ENCODE peak calls at places on chromosomes 11 and 22, in five cellular contexts. One of them, this sample, is unnamed. For H3K4me1 and H3K27me3, the result is how much of the 10 kb centered on the place peaks cover.

GRCh38 chr11:926341-926916 is 759 bp downstream of the AP2A2 start:
- DNase-seq in fibroblast of lung: peak
- DNase-seq in neural progenitor cell: peak
- DNase-seq in breast epithelium: no peak
- DNase-seq in endodermal cell: peak
- DNase-seq in this sample: no peak

GRCh38 chr22:25071720-25072119 is 119.2 kb downstream of the KIAA1671 start:
- DNase-seq in endodermal cell: no peak
- DNase-seq in breast epithelium: no peak
- DNase-seq in neural progenitor cell: no peak
- DNase-seq in fibroblast of lung: no peak
- DNase-seq in this sample: no peak

GRCh38 chr22:36471341-36471821 is 10.1 kb downstream of the TXN2 start:
- DNase-seq in endodermal cell: no peak
- DNase-seq in neural progenitor cell: no peak
- DNase-seq in breast epithelium: no peak
- DNase-seq in fibroblast of lung: peak
- DNase-seq in this sample: no peak

GRCh38 chr22:50016308-50016987 is 3.9 kb upstream of the IL17REL start:
- DNase-seq in breast epithelium: no peak
- DNase-seq in fibroblast of lung: no peak
- DNase-seq in endodermal cell: no peak
- DNase-seq in neural progenitor cell: peak
- DNase-seq in this sample: no peak

GRCh38 chr11:68690671-68691401 is 6.5 kb downstream of the GAL start:
- DNase-seq in endodermal cell: peak
- DNase-seq in fibroblast of lung: no peak
- DNase-seq in breast epithelium: no peak
- DNase-seq in neural progenitor cell: no peak
- DNase-seq in this sample: no peak

GRCh38 chr11:1654388-1655167 is 25.0 kb downstream of the KRTAP5-5 start:
- DNase-seq in endodermal cell: no peak
- DNase-seq in breast epithelium: no peak
- DNase-seq in fibroblast of lung: no peak
- DNase-seq in neural progenitor cell: no peak
- DNase-seq in this sample: no peak

GRCh38 chr22:44214764-44215163 is 34.0 kb downstream of the PARVG start:
- DNase-seq in neural progenitor cell: no peak
- DNase-seq in breast epithelium: no peak
- DNase-seq in endodermal cell: peak
- DNase-seq in fibroblast of lung: no peak
- DNase-seq in this sample: no peak

GRCh38 chr22:20028855-20029549 is 8.1 kb downstream of the TANGO2 start:
- DNase-seq in endodermal cell: no peak
- DNase-seq in fibroblast of lung: no peak
- DNase-seq in breast epithelium: no peak
- DNase-seq in neural progenitor cell: no peak
- DNase-seq in this sample: no peak

GRCh38 chr11:279040-279965 is 1.1 kb downstream of the NLRP6 start:
- DNase-seq in neural progenitor cell: no peak
- DNase-seq in endodermal cell: peak
- DNase-seq in breast epithelium: no peak
- DNase-seq in fibroblast of lung: no peak
- DNase-seq in this sample: no peak

GRCh38 chr11:109752212-109752825 is 330.3 kb downstream of the C11orf87 start:
- DNase-seq in breast epithelium: no peak
- DNase-seq in fibroblast of lung: peak
- DNase-seq in neural progenitor cell: no peak
- DNase-seq in endodermal cell: no peak
- DNase-seq in this sample: no peak

GRCh38 chr11:17294033-17294432 is 17.5 kb downstream of the NUCB2 start:
- DNase-seq in fibroblast of lung: no peak
- DNase-seq in breast epithelium: no peak
- DNase-seq in endodermal cell: no peak
- DNase-seq in neural progenitor cell: no peak
- DNase-seq in this sample: no peak

GRCh38 chr11:92204731-92205130 is 19.9 kb upstream of the FAT3 start:
- DNase-seq in fibroblast of lung: peak
- DNase-seq in breast epithelium: no peak
- DNase-seq in endodermal cell: no peak
- DNase-seq in neural progenitor cell: no peak
- DNase-seq in this sample: no peak

GRCh38 chr11:19725379-19726079 is 12.9 kb downstream of the NAV2 start:
- DNase-seq in neural progenitor cell: no peak
- DNase-seq in breast epithelium: peak
- DNase-seq in fibroblast of lung: peak
- DNase-seq in endodermal cell: no peak
- DNase-seq in this sample: no peak

GRCh38 chr11:47192111-47192510 is 5.9 kb upstream of the PACSIN3 start:
- DNase-seq in neural progenitor cell: no peak
- DNase-seq in breast epithelium: no peak
- DNase-seq in endodermal cell: no peak
- DNase-seq in fibroblast of lung: no peak
- DNase-seq in this sample: no peak

GRCh38 chr22:17962168-17962567 is 62.2 kb downstream of the MICAL3 start:
- DNase-seq in breast epithelium: no peak
- DNase-seq in endodermal cell: peak
- DNase-seq in neural progenitor cell: no peak
- DNase-seq in fibroblast of lung: no peak
- DNase-seq in this sample: no peak

GRCh38 chr22:17965538-17966402 is 58.6 kb downstream of the MICAL3 start:
- DNase-seq in fibroblast of lung: no peak
- DNase-seq in endodermal cell: no peak
- DNase-seq in breast epithelium: no peak
- DNase-seq in neural progenitor cell: no peak
- DNase-seq in this sample: no peak

GRCh38 chr22:17963015-17963414 is 61.3 kb downstream of the MICAL3 start:
- DNase-seq in endodermal cell: no peak
- DNase-seq in breast epithelium: no peak
- DNase-seq in neural progenitor cell: no peak
- DNase-seq in fibroblast of lung: no peak
- DNase-seq in this sample: no peak

GRCh38 chr22:17964647-17965046 is 59.7 kb downstream of the MICAL3 start:
- DNase-seq in endodermal cell: no peak
- DNase-seq in fibroblast of lung: no peak
- DNase-seq in neural progenitor cell: no peak
- DNase-seq in breast epithelium: no peak
- DNase-seq in this sample: no peak

DNA sequence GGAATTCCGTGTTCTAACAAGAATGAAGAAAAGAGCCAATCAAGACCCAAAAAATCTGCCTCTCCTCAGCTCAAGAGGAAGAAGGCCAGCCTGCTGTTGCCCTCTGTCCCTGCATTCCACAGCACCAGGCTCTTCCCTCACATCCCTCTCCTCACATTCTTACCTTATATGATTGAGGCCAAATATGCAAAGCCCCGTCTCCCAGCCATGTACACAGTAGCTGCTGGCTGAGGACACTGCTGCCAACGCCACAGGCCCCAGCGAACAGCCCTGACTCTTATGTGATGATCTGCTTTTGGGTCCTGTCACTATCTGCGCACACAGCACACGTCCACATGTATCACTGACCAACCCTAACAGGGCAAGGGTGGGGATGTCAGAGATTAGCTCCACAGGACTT is 60.2 kb downstream of the MICAL3 start:
- DNase-seq in endodermal cell: no peak
- DNase-seq in neural progenitor cell: peak
- DNase-seq in breast epithelium: no peak
- DNase-seq in fibroblast of lung: peak
- DNase-seq in this sample: no peak
- H3K4me1 ChIP-seq in endodermal cell: under half
- H3K4me1 ChIP-seq in neural progenitor cell: under half
- H3K4me1 ChIP-seq in breast epithelium: under half
- H3K4me1 ChIP-seq in fibroblast of lung: under half
- H3K4me1 ChIP-seq in this sample: under half

DNA sequence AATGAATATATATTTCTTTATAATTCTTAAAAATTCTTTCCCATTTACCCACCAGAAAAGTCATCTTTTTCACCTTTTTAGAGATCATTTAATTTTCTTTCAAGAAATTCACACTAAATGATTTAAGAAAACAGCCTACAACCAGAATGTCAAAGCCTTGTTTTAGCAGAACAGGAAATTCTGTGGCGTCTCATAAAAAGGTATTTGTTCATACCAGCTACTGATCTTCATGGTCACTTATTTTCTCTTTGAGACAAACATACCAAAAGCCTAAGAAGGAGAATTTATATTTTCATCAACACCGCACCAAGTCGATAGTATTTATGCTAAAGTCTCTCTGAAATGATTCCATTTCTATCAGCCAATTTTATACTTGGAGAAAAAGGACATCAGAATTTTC is 105.3 kb downstream of the ETS1 start:
- DNase-seq in fibroblast of lung: no peak
- DNase-seq in endodermal cell: no peak
- DNase-seq in breast epithelium: no peak
- DNase-seq in neural progenitor cell: no peak
- DNase-seq in this sample: no peak
- H3K27ac ChIP-seq in fibroblast of lung: peak
- H3K27ac ChIP-seq in endodermal cell: no peak
- H3K27ac ChIP-seq in breast epithelium: peak
- H3K27ac ChIP-seq in neural progenitor cell: no peak
- H3K27ac ChIP-seq in this sample: peak

DNA sequence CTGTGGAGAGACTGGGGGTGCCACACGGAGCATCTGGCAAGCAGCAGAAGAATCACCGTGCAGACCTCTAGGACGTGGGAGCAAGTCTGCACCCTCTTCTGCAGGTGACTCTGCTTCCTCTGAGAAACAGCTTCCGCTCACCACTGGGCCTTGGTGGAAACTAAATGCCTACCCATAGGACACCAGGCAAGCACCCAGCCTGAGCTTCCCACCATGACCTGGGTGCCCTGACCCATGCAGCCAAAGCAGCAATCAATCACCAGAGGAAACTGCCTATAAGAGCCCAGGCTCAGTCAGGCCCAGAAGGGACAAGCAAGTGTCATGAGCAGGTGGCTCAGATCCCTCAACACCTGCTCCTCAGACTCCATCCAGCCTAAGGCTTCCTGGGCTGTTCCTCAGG is 63.4 kb downstream of the IGLL5 start:
- DNase-seq in neural progenitor cell: no peak
- DNase-seq in breast epithelium: no peak
- DNase-seq in fibroblast of lung: no peak
- DNase-seq in endodermal cell: no peak
- DNase-seq in this sample: no peak
- H3K27me3 ChIP-seq in neural progenitor cell: half or more
- H3K27me3 ChIP-seq in breast epithelium: under half
- H3K27me3 ChIP-seq in fibroblast of lung: under half
- H3K27me3 ChIP-seq in endodermal cell: under half
- H3K27me3 ChIP-seq in this sample: under half

GRCh38 chr11:94131363-94132115 is 2.9 kb downstream of the PANX1 start:
- DNase-seq in neural progenitor cell: no peak
- DNase-seq in endodermal cell: peak
- DNase-seq in breast epithelium: no peak
- DNase-seq in fibroblast of lung: peak
- DNase-seq in this sample: no peak

GRCh38 chr11:94132823-94133408 is 4.3 kb downstream of the PANX1 start:
- DNase-seq in breast epithelium: no peak
- DNase-seq in endodermal cell: peak
- DNase-seq in fibroblast of lung: no peak
- DNase-seq in neural progenitor cell: no peak
- DNase-seq in this sample: no peak

GRCh38 chr11:94134651-94135512 is 6.2 kb downstream of the PANX1 start:
- DNase-seq in fibroblast of lung: peak
- DNase-seq in neural progenitor cell: no peak
- DNase-seq in endodermal cell: no peak
- DNase-seq in breast epithelium: no peak
- DNase-seq in this sample: no peak

GRCh38 chr11:94132152-94132558 is 3.5 kb downstream of the PANX1 start:
- DNase-seq in neural progenitor cell: no peak
- DNase-seq in fibroblast of lung: peak
- DNase-seq in breast epithelium: no peak
- DNase-seq in endodermal cell: peak
- DNase-seq in this sample: no peak

GRCh38 chr11:94133752-94134151 is 5.1 kb downstream of the PANX1 start:
- DNase-seq in fibroblast of lung: no peak
- DNase-seq in neural progenitor cell: no peak
- DNase-seq in breast epithelium: no peak
- DNase-seq in endodermal cell: no peak
- DNase-seq in this sample: no peak
- H3K4me1 ChIP-seq in fibroblast of lung: under half
- H3K4me1 ChIP-seq in neural progenitor cell: under half
- H3K4me1 ChIP-seq in breast epithelium: under half
- H3K4me1 ChIP-seq in endodermal cell: under half
- H3K4me1 ChIP-seq in this sample: under half

GRCh38 chr22:46107753-46108563 is 42.4 kb upstream of the PPARA start:
- DNase-seq in endodermal cell: no peak
- DNase-seq in fibroblast of lung: no peak
- DNase-seq in neural progenitor cell: no peak
- DNase-seq in breast epithelium: no peak
- DNase-seq in this sample: no peak
- H3K27ac ChIP-seq in endodermal cell: no peak
- H3K27ac ChIP-seq in fibroblast of lung: peak
- H3K27ac ChIP-seq in neural progenitor cell: no peak
- H3K27ac ChIP-seq in breast epithelium: peak
- H3K27ac ChIP-seq in this sample: no peak

This sample was measured in effector memory CD4-positive, alpha-beta T cell.